ENCODE peak calls at places on chromosomes 6 and 20, in nine cellular contexts. N, G, I, A, K, F, Q, T and H are unnamed samples.

GRCh38 chr6:31401403-31401802 is 2.0 kb upstream of the MICA start:
- DNase-seq in G (peak; percentile 64), F (no peak), T (no peak), A (peak; percentile 36), I (no peak), Q (no peak), K (peak; percentile 81), N (peak; percentile 87), H (no peak)

GRCh38 chr6:144302701-144303351 is 17.7 kb downstream of the UTRN start:
- DNase-seq in F (no peak), T (no peak), I (no peak), K (no peak), N (peak; percentile 34), G (no peak), A (no peak), Q (no peak), H (no peak)

GRCh38 chr6:42898891-42899361 is 16.9 kb upstream of the PTCRA start:
- DNase-seq in Q (no peak), A (peak; percentile 73), I (no peak), T (peak; percentile 40), F (no peak), G (no peak), N (peak; percentile 53), K (peak; percentile 57), H (peak; percentile 70)

GRCh38 chr6:116461563-116462507 is 660 bp downstream of the CALHM6 start:
- DNase-seq in A (no peak), Q (no peak), T (peak; percentile 51), K (no peak), F (peak; percentile 91), I (peak; percentile 64), N (peak; percentile 72), G (peak; percentile 83), H (peak; percentile 6)

GRCh38 chr6:41199427-41200246 is 1.3 kb downstream of the TREML2 start:
- DNase-seq in A (no peak), F (no peak), K (no peak), N (no peak), G (no peak), T (no peak), I (no peak), Q (no peak), H (no peak)

GRCh38 chr6:159090530-159091306 is 45.9 kb upstream of the TAGAP start:
- DNase-seq in Q (no peak), G (no peak), I (no peak), F (no peak), T (no peak), A (no peak), N (no peak), K (no peak), H (no peak)

GRCh38 chr20:32062776-32063170 is 10.7 kb downstream of the HCK start:
- DNase-seq in K (no peak), N (no peak), A (no peak), G (no peak), I (no peak), Q (no peak), T (peak; percentile 59), F (no peak), H (no peak)

GRCh38 chr20:45113865-45114264 is 1.1 kb downstream of the WFDC5 start:
- DNase-seq in K (no peak), A (no peak), Q (no peak), I (no peak), G (no peak), N (no peak), F (no peak), T (no peak), H (no peak)

GRCh38 chr20:64023278-64024140 is 12.5 kb upstream of the C20orf204 start:
- DNase-seq in A (no peak), G (no peak), F (peak; percentile 22), N (no peak), I (no peak), T (no peak), K (no peak), Q (no peak), H (no peak)

GRCh38 chr6:146628350-146628749 is 29.6 kb downstream of the ADGB start:
- DNase-seq in T (no peak), K (no peak), F (no peak), I (no peak), Q (no peak), G (no peak), A (no peak), N (no peak), H (no peak)

GRCh38 chr20:38199506-38200390 is 34.7 kb upstream of the TGM2 start:
- DNase-seq in K (no peak), G (no peak), I (no peak), Q (no peak), A (no peak), F (peak; percentile 78), T (no peak), N (peak; percentile 84), H (no peak)

DNA sequence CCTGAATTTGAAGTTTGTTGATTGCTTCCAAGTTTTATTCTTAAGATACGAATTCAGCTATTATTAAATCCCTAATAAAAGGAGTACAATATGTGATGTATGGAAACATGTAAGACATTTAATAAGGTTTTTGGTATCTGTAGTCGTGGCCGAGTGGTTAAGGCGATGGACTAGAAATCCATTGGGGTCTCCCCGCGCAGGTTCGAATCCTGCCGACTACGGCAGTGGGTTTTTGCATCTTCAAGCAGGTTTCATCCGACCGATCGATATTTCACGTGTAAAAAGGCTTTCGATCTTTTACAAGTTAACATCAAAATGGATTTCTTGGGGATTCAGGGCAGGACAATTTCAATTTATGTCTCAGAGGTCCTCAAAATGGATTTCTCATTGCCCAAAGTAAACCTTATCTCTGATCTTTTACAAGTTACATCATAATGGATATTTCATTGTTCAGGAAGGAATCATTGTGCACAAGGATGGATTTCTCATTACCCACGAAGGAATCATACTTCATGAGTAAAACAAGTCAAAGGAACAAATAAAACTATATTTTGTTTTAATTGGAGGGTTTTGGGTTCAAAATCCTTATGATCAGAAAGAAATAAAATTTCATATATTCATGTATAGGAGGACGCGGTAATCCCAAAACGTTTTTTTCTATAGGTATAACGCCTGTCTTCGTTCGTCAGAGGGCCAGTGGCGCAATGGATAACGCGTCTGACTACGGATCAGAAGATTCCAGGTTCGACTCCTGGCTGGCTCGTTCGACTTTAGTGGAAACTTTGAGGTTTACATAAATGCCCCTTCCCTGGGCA is 37.3 kb upstream of the BTN3A2 start:
- DNase-seq in Q (no peak), I (no peak), N (peak; percentile 68), A (no peak), G (no peak), T (no peak), K (peak; percentile 77), F (no peak), H (no peak)
- H3K4me3 ChIP-seq in Q (peak overlapping the region; percentile 58), I (no peak overlapping the region), N (peak overlapping the region; percentile 60), A (no peak overlapping the region), G (no peak overlapping the region), T (no peak overlapping the region), K (peak overlapping the region; percentile 85), F (peak overlapping the region; percentile 67), H (no peak overlapping the region)

DNA sequence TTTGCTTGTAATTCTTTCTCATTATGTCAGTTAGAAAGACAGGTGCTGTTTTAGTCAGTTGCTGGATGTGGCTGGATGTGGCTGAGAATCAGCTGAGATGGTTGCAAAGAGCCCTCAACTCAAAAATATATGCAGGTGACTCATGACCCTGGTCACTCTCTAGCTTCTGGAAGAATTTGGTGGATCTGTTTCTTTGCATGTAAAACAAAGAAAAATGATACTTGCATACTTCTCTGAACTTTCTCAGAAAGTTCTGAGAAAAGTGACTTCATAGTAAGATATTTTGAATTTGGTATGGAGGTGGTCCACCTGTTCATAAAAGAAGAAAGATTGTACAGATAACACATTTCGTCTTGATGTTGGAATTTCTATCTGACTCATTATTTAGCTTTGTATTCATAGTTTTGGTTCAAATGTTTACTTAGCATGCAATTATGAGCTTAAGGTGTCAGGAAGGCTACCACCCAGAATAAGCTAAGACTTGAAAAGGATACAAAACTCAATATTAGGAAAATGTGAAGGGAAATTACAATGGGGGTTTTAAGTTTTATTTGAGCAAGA is 163.2 kb upstream of the OLIG3 start:
- DNase-seq in F (no peak), I (no peak), Q (no peak), K (peak; percentile 99), G (no peak), N (no peak), A (no peak), T (no peak), H (no peak)
- H3K4me1 ChIP-seq in F (no peaks in the 10 kb centered on the region), I (peaks cover 6% of the 10 kb centered on the region), Q (no peaks in the 10 kb centered on the region), K (peaks cover 43% of the 10 kb centered on the region), G (no peaks in the 10 kb centered on the region), N (no peaks in the 10 kb centered on the region), A (no peaks in the 10 kb centered on the region), T (no peaks in the 10 kb centered on the region), H (peaks cover 10% of the 10 kb centered on the region)

GRCh38 chr6:134642819-134643218 is 307.1 kb downstream of the ALDH8A1 start:
- DNase-seq in A (no peak), I (no peak), G (no peak), N (no peak), K (no peak), T (no peak), Q (no peak), F (no peak), H (no peak)

GRCh38 chr6:134651519-134651918 is 298.4 kb downstream of the ALDH8A1 start:
- DNase-seq in G (no peak), T (no peak), N (no peak), K (no peak), F (no peak), Q (no peak), I (no peak), A (no peak), H (no peak)

GRCh38 chr6:134642217-134642616 is 307.7 kb downstream of the ALDH8A1 start:
- DNase-seq in A (no peak), G (no peak), T (no peak), I (no peak), N (no peak), F (no peak), Q (no peak), K (no peak), H (no peak)

GRCh38 chr6:134647861-134648260 is 302.0 kb downstream of the ALDH8A1 start:
- DNase-seq in A (no peak), Q (no peak), K (no peak), I (no peak), T (no peak), G (no peak), N (no peak), F (peak; percentile 44), H (no peak)
- TF ChIP-seq CTCF in A (no peak), Q (no peak), K (no peak), I (no peak), T (no peak), G (no peak), N (no peak), F (no peak), H (no peak)

GRCh38 chr6:129680633-129681032 is 29.3 kb downstream of the ARHGAP18 start:
- DNase-seq in T (no peak), N (no peak), G (no peak), F (peak; percentile 42), K (no peak), I (no peak), A (no peak), Q (no peak), H (no peak)

GRCh38 chr6:129678463-129678862 is 31.5 kb downstream of the ARHGAP18 start:
- DNase-seq in F (no peak), N (no peak), I (no peak), T (no peak), Q (no peak), G (no peak), K (peak; percentile 63), A (no peak), H (no peak)

GRCh38 chr6:129679250-129679649 is 30.7 kb downstream of the ARHGAP18 start:
- DNase-seq in I (no peak), Q (no peak), K (no peak), G (no peak), F (peak; percentile 61), N (peak; percentile 61), A (no peak), T (no peak), H (no peak)

GRCh38 chr6:129677634-129678325 is 32.2 kb downstream of the ARHGAP18 start:
- DNase-seq in A (no peak), N (peak; percentile 30), I (no peak), Q (no peak), F (peak; percentile 5), T (no peak), K (no peak), G (no peak), H (no peak)

GRCh38 chr6:129679758-129680157 is 30.2 kb downstream of the ARHGAP18 start:
- DNase-seq in F (no peak), K (no peak), I (no peak), G (no peak), Q (no peak), N (no peak), T (no peak), A (no peak), H (no peak)
- H3K4me3 ChIP-seq in F (peak overlapping the region; percentile 36), K (no peak overlapping the region), I (no peak overlapping the region), G (no peak overlapping the region), Q (peak overlapping the region; percentile 7), N (peak overlapping the region; percentile 18), T (no peak overlapping the region), A (no peak overlapping the region), H (no peak overlapping the region)